ENCODE peak calls at places on chromosomes 2 and 18, in nine cellular contexts. One of them, this sample, is unnamed.

GRCh38 chr2:159362816-159363251 is 76.3 kb upstream of the WDSUB1 start:
- DNase-seq in body of pancreas: no peak
- DNase-seq in left lung: no peak
- DNase-seq in endodermal cell: no peak
- DNase-seq in bronchial epithelial cell: peak; percentile 98
- DNase-seq in GM12878: no peak
- DNase-seq in sigmoid colon: no peak
- DNase-seq in adrenal gland: no peak
- DNase-seq in adipocyte: no peak
- DNase-seq in this sample: no peak

GRCh38 chr2:71453404-71454220 is at the start of gene DYSF:
- DNase-seq in body of pancreas: peak; percentile 60
- DNase-seq in left lung: peak; percentile 94
- DNase-seq in endodermal cell: peak; percentile 93
- DNase-seq in bronchial epithelial cell: peak; percentile 33
- DNase-seq in GM12878: no peak
- DNase-seq in sigmoid colon: peak; percentile 78
- DNase-seq in adrenal gland: peak; percentile 35
- DNase-seq in adipocyte: peak; percentile 55
- DNase-seq in this sample: no peak

GRCh38 chr2:240429341-240429871 is 6.1 kb upstream of the GPC1 start:
- DNase-seq in body of pancreas: peak; percentile 4
- DNase-seq in left lung: peak; percentile 61
- DNase-seq in endodermal cell: peak; percentile 24
- DNase-seq in bronchial epithelial cell: no peak
- DNase-seq in GM12878: no peak
- DNase-seq in sigmoid colon: peak; percentile 44
- DNase-seq in adrenal gland: peak; percentile 16
- DNase-seq in adipocyte: no peak
- DNase-seq in this sample: no peak

GRCh38 chr2:54456526-54457325 is 599 bp downstream of the SPTBN1 start:
- DNase-seq in body of pancreas: peak; percentile 61
- DNase-seq in left lung: peak; percentile 78
- DNase-seq in endodermal cell: peak; percentile 79
- DNase-seq in bronchial epithelial cell: no peak
- DNase-seq in GM12878: no peak
- DNase-seq in sigmoid colon: peak; percentile 73
- DNase-seq in adrenal gland: peak; percentile 40
- DNase-seq in adipocyte: peak; percentile 77
- DNase-seq in this sample: no peak

GRCh38 chr18:26960901-26961300 is 95.4 kb upstream of the AQP4 start:
- DNase-seq in body of pancreas: no peak
- DNase-seq in left lung: no peak
- DNase-seq in endodermal cell: no peak
- DNase-seq in bronchial epithelial cell: peak; percentile 88
- DNase-seq in GM12878: no peak
- DNase-seq in sigmoid colon: no peak
- DNase-seq in adrenal gland: no peak
- DNase-seq in adipocyte: no peak
- DNase-seq in this sample: no peak

GRCh38 chr2:124563415-124563814 is 538.3 kb downstream of the CNTNAP5 start:
- DNase-seq in body of pancreas: no peak
- DNase-seq in left lung: no peak
- DNase-seq in endodermal cell: no peak
- DNase-seq in bronchial epithelial cell: peak; percentile 1
- DNase-seq in GM12878: no peak
- DNase-seq in sigmoid colon: no peak
- DNase-seq in adrenal gland: no peak
- DNase-seq in adipocyte: no peak
- DNase-seq in this sample: no peak

GRCh38 chr18:44708451-44709083 is 27.9 kb downstream of the SETBP1 start:
- DNase-seq in body of pancreas: no peak
- DNase-seq in left lung: no peak
- DNase-seq in endodermal cell: no peak
- DNase-seq in bronchial epithelial cell: no peak
- DNase-seq in GM12878: no peak
- DNase-seq in sigmoid colon: no peak
- DNase-seq in adrenal gland: peak; percentile 61
- DNase-seq in adipocyte: peak; percentile 52
- DNase-seq in this sample: no peak

GRCh38 chr2:198253995-198254394 is 449.6 kb downstream of the PLCL1 start:
- DNase-seq in body of pancreas: no peak
- DNase-seq in left lung: no peak
- DNase-seq in endodermal cell: no peak
- DNase-seq in bronchial epithelial cell: no peak
- DNase-seq in GM12878: no peak
- DNase-seq in sigmoid colon: no peak
- DNase-seq in adrenal gland: no peak
- DNase-seq in adipocyte: no peak
- DNase-seq in this sample: no peak

GRCh38 chr18:59268127-59268721 is 5.0 kb downstream of the RAX start:
- DNase-seq in body of pancreas: no peak
- DNase-seq in left lung: no peak
- DNase-seq in endodermal cell: no peak
- DNase-seq in bronchial epithelial cell: no peak
- DNase-seq in GM12878: no peak
- DNase-seq in sigmoid colon: no peak
- DNase-seq in adrenal gland: no peak
- DNase-seq in adipocyte: no peak
- DNase-seq in this sample: no peak

GRCh38 chr2:41668529-41668928 is 379.3 kb upstream of the PKDCC start:
- DNase-seq in body of pancreas: no peak
- DNase-seq in left lung: peak; percentile 45
- DNase-seq in endodermal cell: peak; percentile 72
- DNase-seq in bronchial epithelial cell: no peak
- DNase-seq in GM12878: no peak
- DNase-seq in sigmoid colon: no peak
- DNase-seq in adrenal gland: no peak
- DNase-seq in adipocyte: peak; percentile 10
- DNase-seq in this sample: no peak

GRCh38 chr2:54891901-54892300 is 158.3 kb downstream of the RTN4 start:
- DNase-seq in body of pancreas: no peak
- DNase-seq in left lung: no peak
- DNase-seq in endodermal cell: no peak
- DNase-seq in bronchial epithelial cell: no peak
- DNase-seq in GM12878: no peak
- DNase-seq in sigmoid colon: no peak
- DNase-seq in adrenal gland: no peak
- DNase-seq in adipocyte: no peak
- DNase-seq in this sample: no peak

GRCh38 chr2:237935740-237936452 is 30.9 kb upstream of the UBE2F start:
- DNase-seq in body of pancreas: no peak
- DNase-seq in left lung: no peak
- DNase-seq in endodermal cell: no peak
- DNase-seq in bronchial epithelial cell: peak; percentile 93
- DNase-seq in GM12878: no peak
- DNase-seq in sigmoid colon: no peak
- DNase-seq in adrenal gland: no peak
- DNase-seq in adipocyte: no peak
- DNase-seq in this sample: no peak

GRCh38 chr18:74175658-74176057 is 27.3 kb downstream of the TIMM21 start:
- DNase-seq in body of pancreas: no peak
- DNase-seq in left lung: no peak
- DNase-seq in endodermal cell: no peak
- DNase-seq in bronchial epithelial cell: no peak
- DNase-seq in GM12878: no peak
- DNase-seq in sigmoid colon: no peak
- DNase-seq in adrenal gland: no peak
- DNase-seq in adipocyte: no peak
- DNase-seq in this sample: no peak

GRCh38 chr2:48249093-48249492 is 280.9 kb upstream of the STON1 start:
- DNase-seq in body of pancreas: no peak
- DNase-seq in left lung: no peak
- DNase-seq in endodermal cell: no peak
- DNase-seq in bronchial epithelial cell: no peak
- DNase-seq in GM12878: no peak
- DNase-seq in sigmoid colon: no peak
- DNase-seq in adrenal gland: no peak
- DNase-seq in adipocyte: peak; percentile 33
- DNase-seq in this sample: no peak

GRCh38 chr2:17830053-17831034 is 14.1 kb downstream of the MSGN1 start:
- DNase-seq in body of pancreas: peak; percentile 74
- DNase-seq in left lung: peak; percentile 82
- DNase-seq in endodermal cell: peak; percentile 98
- DNase-seq in bronchial epithelial cell: peak; percentile 78
- DNase-seq in GM12878: no peak
- DNase-seq in sigmoid colon: no peak
- DNase-seq in adrenal gland: peak; percentile 62
- DNase-seq in adipocyte: peak; percentile 84
- DNase-seq in this sample: peak; percentile 15

GRCh38 chr2:199230091-199230490 is 227.6 kb downstream of the SATB2 start:
- DNase-seq in body of pancreas: no peak
- DNase-seq in left lung: no peak
- DNase-seq in endodermal cell: no peak
- DNase-seq in bronchial epithelial cell: no peak
- DNase-seq in GM12878: no peak
- DNase-seq in sigmoid colon: no peak
- DNase-seq in adrenal gland: no peak
- DNase-seq in adipocyte: no peak
- DNase-seq in this sample: no peak

GRCh38 chr2:237440819-237441281 is 26.9 kb upstream of the COL6A3 start:
- DNase-seq in body of pancreas: no peak
- DNase-seq in left lung: no peak
- DNase-seq in endodermal cell: no peak
- DNase-seq in bronchial epithelial cell: no peak
- DNase-seq in GM12878: no peak
- DNase-seq in sigmoid colon: no peak
- DNase-seq in adrenal gland: no peak
- DNase-seq in adipocyte: no peak
- DNase-seq in this sample: no peak

GRCh38 chr2:181780159-181781081 is 100.1 kb upstream of the NEUROD1 start:
- DNase-seq in body of pancreas: no peak
- DNase-seq in left lung: no peak
- DNase-seq in endodermal cell: no peak
- DNase-seq in bronchial epithelial cell: peak; percentile 27
- DNase-seq in GM12878: no peak
- DNase-seq in sigmoid colon: peak; percentile 69
- DNase-seq in adrenal gland: peak; percentile 21
- DNase-seq in adipocyte: peak; percentile 33
- DNase-seq in this sample: no peak

GRCh38 chr2:190640124-190640523 is 8.8 kb upstream of the NAB1 start:
- DNase-seq in body of pancreas: no peak
- DNase-seq in left lung: no peak
- DNase-seq in endodermal cell: no peak
- DNase-seq in bronchial epithelial cell: no peak
- DNase-seq in GM12878: no peak
- DNase-seq in sigmoid colon: no peak
- DNase-seq in adrenal gland: no peak
- DNase-seq in adipocyte: peak; percentile 72
- DNase-seq in this sample: no peak

GRCh38 chr18:31680836-31681568 is 3.4 kb downstream of the B4GALT6 start:
- DNase-seq in body of pancreas: no peak
- DNase-seq in left lung: no peak
- DNase-seq in endodermal cell: no peak
- DNase-seq in bronchial epithelial cell: peak; percentile 18
- DNase-seq in GM12878: no peak
- DNase-seq in sigmoid colon: no peak
- DNase-seq in adrenal gland: no peak
- DNase-seq in adipocyte: no peak
- DNase-seq in this sample: no peak

GRCh38 chr2:176146645-176147044 is 4.7 kb upstream of the HOXD4 start:
- DNase-seq in body of pancreas: no peak
- DNase-seq in left lung: no peak
- DNase-seq in endodermal cell: no peak
- DNase-seq in bronchial epithelial cell: no peak
- DNase-seq in GM12878: no peak
- DNase-seq in sigmoid colon: no peak
- DNase-seq in adrenal gland: no peak
- DNase-seq in adipocyte: no peak
- DNase-seq in this sample: no peak
- H3K27me3 ChIP-seq in body of pancreas: no peaks in the 10 kb centered on the region
- H3K27me3 ChIP-seq in left lung: peaks cover 100% of the 10 kb centered on the region
- H3K27me3 ChIP-seq in endodermal cell: peaks cover 100% of the 10 kb centered on the region
- H3K27me3 ChIP-seq in bronchial epithelial cell: peaks cover 71% of the 10 kb centered on the region
- H3K27me3 ChIP-seq in GM12878: peaks cover 32% of the 10 kb centered on the region
- H3K27me3 ChIP-seq in sigmoid colon: peaks cover 9% of the 10 kb centered on the region
- H3K27me3 ChIP-seq in adrenal gland: no peaks in the 10 kb centered on the region
- H3K27me3 ChIP-seq in adipocyte: no peaks in the 10 kb centered on the region
- H3K27me3 ChIP-seq in this sample: peaks cover 54% of the 10 kb centered on the region

GRCh38 chr2:176934869-176935415 is 277.7 kb upstream of the HNRNPA3 start:
- DNase-seq in body of pancreas: no peak
- DNase-seq in left lung: no peak
- DNase-seq in endodermal cell: no peak
- DNase-seq in bronchial epithelial cell: no peak
- DNase-seq in GM12878: no peak
- DNase-seq in sigmoid colon: peak; percentile 72
- DNase-seq in adrenal gland: no peak
- DNase-seq in adipocyte: no peak
- DNase-seq in this sample: no peak
- H3K27me3 ChIP-seq in body of pancreas: no peaks in the 10 kb centered on the region
- H3K27me3 ChIP-seq in left lung: no peaks in the 10 kb centered on the region
- H3K27me3 ChIP-seq in endodermal cell: no peaks in the 10 kb centered on the region
- H3K27me3 ChIP-seq in bronchial epithelial cell: no peaks in the 10 kb centered on the region
- H3K27me3 ChIP-seq in GM12878: no peaks in the 10 kb centered on the region
- H3K27me3 ChIP-seq in sigmoid colon: no peaks in the 10 kb centered on the region
- H3K27me3 ChIP-seq in adrenal gland: no peaks in the 10 kb centered on the region
- H3K27me3 ChIP-seq in adipocyte: peaks cover 7% of the 10 kb centered on the region
- H3K27me3 ChIP-seq in this sample: no peaks in the 10 kb centered on the region

GRCh38 chr18:57438669-57439616 is 3.8 kb downstream of the ONECUT2 start:
- DNase-seq in body of pancreas: no peak
- DNase-seq in left lung: no peak
- DNase-seq in endodermal cell: peak; percentile 60
- DNase-seq in bronchial epithelial cell: no peak
- DNase-seq in GM12878: no peak
- DNase-seq in sigmoid colon: no peak
- DNase-seq in adrenal gland: no peak
- DNase-seq in adipocyte: no peak
- DNase-seq in this sample: no peak
- H3K27me3 ChIP-seq in body of pancreas: no peaks in the 10 kb centered on the region
- H3K27me3 ChIP-seq in left lung: peaks cover 97% of the 10 kb centered on the region
- H3K27me3 ChIP-seq in endodermal cell: peaks cover 90% of the 10 kb centered on the region
- H3K27me3 ChIP-seq in bronchial epithelial cell: peaks cover 76% of the 10 kb centered on the region
- H3K27me3 ChIP-seq in GM12878: peaks cover 46% of the 10 kb centered on the region
- H3K27me3 ChIP-seq in sigmoid colon: peaks cover 60% of the 10 kb centered on the region
- H3K27me3 ChIP-seq in adrenal gland: peaks cover 71% of the 10 kb centered on the region
- H3K27me3 ChIP-seq in adipocyte: peaks cover 89% of the 10 kb centered on the region
- H3K27me3 ChIP-seq in this sample: peaks cover 36% of the 10 kb centered on the region

GRCh38 chr2:75182606-75183005 is 16.7 kb downstream of the TACR1 start:
- DNase-seq in body of pancreas: no peak
- DNase-seq in left lung: no peak
- DNase-seq in endodermal cell: no peak
- DNase-seq in bronchial epithelial cell: peak; percentile 83
- DNase-seq in GM12878: no peak
- DNase-seq in sigmoid colon: no peak
- DNase-seq in adrenal gland: no peak
- DNase-seq in adipocyte: no peak
- DNase-seq in this sample: no peak

GRCh38 chr2:75192496-75192895 is 6.8 kb downstream of the TACR1 start:
- DNase-seq in body of pancreas: no peak
- DNase-seq in left lung: no peak
- DNase-seq in endodermal cell: no peak
- DNase-seq in bronchial epithelial cell: no peak
- DNase-seq in GM12878: no peak
- DNase-seq in sigmoid colon: no peak
- DNase-seq in adrenal gland: no peak
- DNase-seq in adipocyte: no peak
- DNase-seq in this sample: no peak

GRCh38 chr2:75190271-75190990 is 8.9 kb downstream of the TACR1 start:
- DNase-seq in body of pancreas: no peak
- DNase-seq in left lung: no peak
- DNase-seq in endodermal cell: no peak
- DNase-seq in bronchial epithelial cell: peak; percentile 51
- DNase-seq in GM12878: no peak
- DNase-seq in sigmoid colon: no peak
- DNase-seq in adrenal gland: no peak
- DNase-seq in adipocyte: no peak
- DNase-seq in this sample: no peak

GRCh38 chr2:75186829-75187228 is 12.5 kb downstream of the TACR1 start:
- DNase-seq in body of pancreas: peak; percentile 22
- DNase-seq in left lung: no peak
- DNase-seq in endodermal cell: no peak
- DNase-seq in bronchial epithelial cell: no peak
- DNase-seq in GM12878: no peak
- DNase-seq in sigmoid colon: peak; percentile 69
- DNase-seq in adrenal gland: peak; percentile 18
- DNase-seq in adipocyte: no peak
- DNase-seq in this sample: no peak
- H3K27me3 ChIP-seq in body of pancreas: no peaks in the 10 kb centered on the region
- H3K27me3 ChIP-seq in left lung: no peaks in the 10 kb centered on the region
- H3K27me3 ChIP-seq in endodermal cell: peaks cover 75% of the 10 kb centered on the region
- H3K27me3 ChIP-seq in bronchial epithelial cell: no peaks in the 10 kb centered on the region
- H3K27me3 ChIP-seq in GM12878: no peaks in the 10 kb centered on the region
- H3K27me3 ChIP-seq in sigmoid colon: no peaks in the 10 kb centered on the region
- H3K27me3 ChIP-seq in adrenal gland: no peaks in the 10 kb centered on the region
- H3K27me3 ChIP-seq in adipocyte: no peaks in the 10 kb centered on the region
- H3K27me3 ChIP-seq in this sample: no peaks in the 10 kb centered on the region